ENCODE peak calls at places on chromosomes 16 and 17, in eight cellular contexts. N, U, Z, H, D, I, X and Q are unnamed samples.

GRCh38 chr16:19116711-19117449 is 3.1 kb downstream of the ITPRIPL2 start:
- DNase-seq in N (no peak), U (no peak), Z (peak; percentile 37), H (no peak), D (no peak), I (no peak), X (no peak), Q (no peak)

GRCh38 chr17:77459018-77459755 is 318.4 kb downstream of the SEC14L1 start:
- DNase-seq in N (no peak), U (no peak), Z (no peak), H (no peak), D (no peak), I (no peak), X (no peak), Q (no peak)

GRCh38 chr16:76376988-76377387 is 99.8 kb downstream of the CNTNAP4 start:
- DNase-seq in N (no peak), U (no peak), Z (no peak), H (no peak), D (no peak), I (no peak), X (no peak), Q (no peak)

GRCh38 chr17:55577011-55577586 is 65.8 kb upstream of the SMIM36 start:
- DNase-seq in N (no peak), U (peak; percentile 53), Z (peak; percentile 24), H (peak; percentile 44), D (no peak), I (peak; percentile 20), X (peak; percentile 33), Q (peak; percentile 57)

GRCh38 chr17:66945451-66945850 is 19.1 kb upstream of the CACNG4 start:
- DNase-seq in N (no peak), U (no peak), Z (no peak), H (no peak), D (no peak), I (peak; percentile 20), X (no peak), Q (peak; percentile 16)

GRCh38 chr16:50335198-50335958 is 33.4 kb downstream of the BRD7 start:
- DNase-seq in N (no peak), U (no peak), Z (no peak), H (no peak), D (no peak), I (no peak), X (no peak), Q (no peak)

GRCh38 chr16:21950782-21951521 is 2.2 kb upstream of the UQCRC2 start:
- DNase-seq in N (peak; percentile 61), U (no peak), Z (no peak), H (no peak), D (peak; percentile 15), I (peak; percentile 19), X (no peak), Q (peak; percentile 16)

GRCh38 chr16:81599034-81599744 is 154.6 kb downstream of the CMIP start:
- DNase-seq in N (no peak), U (no peak), Z (no peak), H (no peak), D (peak; percentile 69), I (peak; percentile 76), X (no peak), Q (no peak)

GRCh38 chr17:34347063-34347462 is 9.2 kb upstream of the CCL13 start:
- DNase-seq in N (no peak), U (no peak), Z (no peak), H (no peak), D (no peak), I (no peak), X (no peak), Q (no peak)

GRCh38 chr16:424033-424622 is 1.3 kb upstream of the RAB11FIP3 start:
- DNase-seq in N (peak; percentile 64), U (peak; percentile 60), Z (peak; percentile 84), H (peak; percentile 82), D (peak; percentile 66), I (peak; percentile 46), X (no peak), Q (peak; percentile 97)

GRCh38 chr17:79042421-79043190 is 18.6 kb downstream of the C1QTNF1 start:
- DNase-seq in N (peak; percentile 77), U (peak; percentile 75), Z (peak; percentile 88), H (no peak), D (peak; percentile 76), I (peak; percentile 86), X (peak; percentile 73), Q (no peak)

GRCh38 chr16:74768239-74768638 is 6.4 kb downstream of the FA2H start:
- DNase-seq in N (no peak), U (no peak), Z (no peak), H (no peak), D (no peak), I (no peak), X (no peak), Q (no peak)

GRCh38 chr17:4934173-4934979 is 2.3 kb downstream of the GP1BA start:
- DNase-seq in N (no peak), U (no peak), Z (no peak), H (no peak), D (peak; percentile 77), I (peak; percentile 52), X (peak; percentile 37), Q (no peak)

GRCh38 chr16:47392114-47392513 is 68.7 kb downstream of the ITFG1 start:
- DNase-seq in N (no peak), U (no peak), Z (no peak), H (no peak), D (peak; percentile 17), I (no peak), X (no peak), Q (peak; percentile 40)

GRCh38 chr16:65327346-65327745 is 205.5 kb upstream of the CDH11 start:
- DNase-seq in N (no peak), U (no peak), Z (no peak), H (no peak), D (no peak), I (no peak), X (no peak), Q (no peak)

GRCh38 chr16:9322735-9323134 is 231.3 kb downstream of the HAPSTR1 start:
- DNase-seq in N (no peak), U (no peak), Z (no peak), H (no peak), D (no peak), I (no peak), X (no peak), Q (no peak)

GRCh38 chr16:88945473-88945872 is 31.5 kb downstream of the CBFA2T3 start:
- DNase-seq in N (no peak), U (no peak), Z (no peak), H (no peak), D (no peak), I (no peak), X (no peak), Q (no peak)

GRCh38 chr16:87133112-87133850 is 183.9 kb downstream of the C16orf95 start:
- DNase-seq in N (no peak), U (no peak), Z (no peak), H (no peak), D (no peak), I (no peak), X (no peak), Q (no peak)

GRCh38 chr17:30345527-30346075 is 11.7 kb upstream of the TMIGD1 start:
- DNase-seq in N (no peak), U (no peak), Z (no peak), H (no peak), D (no peak), I (no peak), X (no peak), Q (no peak)

GRCh38 chr16:66639091-66639885 is 34.8 kb downstream of the CMTM3 start:
- DNase-seq in N (no peak), U (no peak), Z (no peak), H (peak; percentile 4), D (peak; percentile 14), I (no peak), X (no peak), Q (no peak)

GRCh38 chr16:68200120-68200783 is 35.7 kb downstream of the ESRP2 start:
- DNase-seq in N (peak; percentile 13), U (no peak), Z (no peak), H (no peak), D (no peak), I (no peak), X (no peak), Q (peak; percentile 1)

DNA sequence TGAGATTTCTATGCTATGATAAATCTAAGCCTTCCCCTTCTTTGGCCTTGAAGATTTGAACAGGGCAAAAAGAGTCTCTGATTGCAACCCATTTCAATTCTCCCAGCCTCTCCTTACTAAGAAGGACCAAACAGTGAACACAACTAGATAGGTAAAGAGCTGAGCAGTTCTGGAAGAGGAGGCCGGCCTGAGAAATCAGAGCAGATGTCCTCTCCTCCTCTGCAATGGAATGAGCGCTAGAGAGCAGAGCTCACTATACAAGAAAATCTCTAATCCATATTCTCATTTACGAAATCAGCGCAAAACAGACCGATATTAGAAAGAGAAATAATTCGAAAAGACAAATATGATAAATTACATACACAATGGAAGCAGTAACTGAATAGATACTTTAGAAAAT is 124.2 kb downstream of the CDK5R1 start:
- DNase-seq in N (no peak), U (no peak), Z (no peak), H (no peak), D (no peak), I (no peak), X (no peak), Q (no peak)
- TF ChIP-seq CTCF in N (no peak), U (no peak), Z (no peak), H (no peak), D (no peak), I (no peak), X (no peak), Q (no peak)

GRCh38 chr17:50668025-50668837 is 33.5 kb downstream of the ABCC3 start:
- DNase-seq in N (peak; percentile 73), U (no peak), Z (no peak), H (no peak), D (peak; percentile 25), I (no peak), X (no peak), Q (no peak)
- H3K4me3 ChIP-seq in N (peak overlapping the region; percentile 0), U (no peak overlapping the region), Z (no peak overlapping the region), H (no peak overlapping the region), D (no peak overlapping the region), I (no peak overlapping the region), X (no peak overlapping the region), Q (no peak overlapping the region)

DNA sequence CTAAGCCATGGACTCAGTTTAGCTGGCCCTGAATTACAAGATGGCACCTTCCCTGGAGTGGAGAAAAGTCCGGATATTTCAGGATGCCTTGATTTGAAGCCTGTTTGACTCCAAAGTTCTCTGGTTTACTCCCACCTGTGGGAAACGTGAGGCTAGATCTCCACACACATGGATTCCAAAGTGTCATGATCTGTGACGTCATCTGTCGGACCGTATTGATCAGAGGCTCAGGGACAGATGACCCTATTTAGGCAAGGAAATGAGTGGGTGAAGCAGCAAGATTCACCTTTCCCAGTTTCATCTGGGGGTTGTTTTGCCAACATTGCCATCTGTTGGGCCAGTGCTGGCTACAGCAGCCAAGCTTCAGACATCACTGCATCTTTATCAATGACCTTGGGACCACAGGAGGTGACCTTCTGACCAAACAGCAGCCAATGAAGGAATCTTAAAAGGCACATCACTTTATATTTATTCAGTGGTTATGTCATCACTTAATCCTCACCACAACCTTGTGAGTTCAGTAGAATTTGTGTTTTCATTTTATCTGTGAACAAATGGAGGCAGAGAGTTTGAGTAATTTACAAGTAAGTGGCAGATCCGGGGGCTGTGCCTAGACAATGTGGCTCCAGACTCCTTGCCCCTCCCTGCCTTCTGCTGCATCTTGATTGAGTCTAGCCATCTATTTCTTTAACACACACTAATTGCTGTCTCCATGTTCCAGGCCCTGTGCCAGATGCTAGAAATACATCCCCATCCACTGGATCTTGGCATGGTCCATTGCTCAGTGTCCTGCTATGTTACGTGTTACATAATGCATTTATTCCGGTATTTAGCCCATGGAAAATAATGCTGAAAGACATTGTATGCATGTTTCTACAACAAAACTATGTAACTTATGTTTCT is 1.5 kb upstream of the CDH13 start:
- DNase-seq in N (no peak), U (no peak), Z (no peak), H (peak; percentile 57), D (no peak), I (no peak), X (no peak), Q (no peak)
- TF ChIP-seq CTCF in N (no peak), U (no peak), Z (no peak), H (no peak), D (no peak), I (no peak), X (no peak), Q (no peak)

GRCh38 chr17:29032067-29032551 is 10.8 kb upstream of the PIPOX start:
- DNase-seq in N (no peak), U (no peak), Z (no peak), H (no peak), D (no peak), I (no peak), X (no peak), Q (no peak)
- H3K4me3 ChIP-seq in N (no peak overlapping the region), U (no peak overlapping the region), Z (no peak overlapping the region), H (no peak overlapping the region), D (no peak overlapping the region), I (no peak overlapping the region), X (no peak overlapping the region), Q (no peak overlapping the region)